ENCODE peak calls at places on chromosomes 11 and 22, in six cellular contexts. X is right cardiac atrium, L is keratinocyte, G is BE2C, Q is lower lobe of right lung, J is heart left ventricle. A is an unnamed sample.

GRCh38 chr22:42134033-42135020 is 3.7 kb upstream of the CYP2D6 start:
- DNase-seq in X (no peak), L (no peak), J (no peak), G (no peak), Q (no peak), A (peak; percentile 17)

GRCh38 chr11:100918551-100919500 is 210.8 kb downstream of the PGR start:
- DNase-seq in L (no peak), J (no peak), G (peak; percentile 18), Q (no peak), X (no peak), A (peak; percentile 23)

GRCh38 chr11:108221401-108221800 is 1.0 kb downstream of the NPAT start:
- DNase-seq in G (no peak), Q (no peak), L (no peak), J (no peak), X (no peak), A (no peak)

GRCh38 chr22:38193580-38193979 is 8.2 kb upstream of the MAFF start:
- DNase-seq in Q (peak; percentile 58), J (no peak), X (peak; percentile 88), L (no peak), G (no peak), A (no peak)

GRCh38 chr11:46659908-46660307 is 40.5 kb downstream of the ARHGAP1 start:
- DNase-seq in X (no peak), Q (no peak), G (no peak), J (no peak), L (no peak), A (no peak)

GRCh38 chr11:133081020-133081419 is 451.3 kb downstream of the OPCML start:
- DNase-seq in Q (no peak), L (no peak), J (no peak), G (no peak), X (no peak), A (no peak)

GRCh38 chr22:27749597-27750225 is 51.8 kb downstream of the MN1 start:
- DNase-seq in J (no peak), X (no peak), G (no peak), Q (peak; percentile 24), L (no peak), A (no peak)

GRCh38 chr11:134730596-134731538 is 318.8 kb upstream of the B3GAT1 start:
- DNase-seq in X (no peak), Q (no peak), J (no peak), G (no peak), L (no peak), A (no peak)

GRCh38 chr11:4551346-4551979 is 6.5 kb downstream of the OR52M1 start:
- DNase-seq in Q (no peak), L (no peak), X (no peak), G (no peak), J (no peak), A (no peak)

GRCh38 chr11:75821202-75821601 is 6.2 kb downstream of the UVRAG start:
- DNase-seq in L (no peak), J (no peak), G (no peak), X (no peak), Q (no peak), A (no peak)

GRCh38 chr11:76888989-76889388 is 28.3 kb downstream of the ACER3 start:
- DNase-seq in L (no peak), G (no peak), Q (no peak), J (no peak), X (no peak), A (no peak)

GRCh38 chr11:109205312-109205711 is 216.7 kb upstream of the C11orf87 start:
- DNase-seq in L (no peak), X (no peak), J (no peak), G (no peak), Q (no peak), A (no peak)

GRCh38 chr11:30125461-30125860 is 105.4 kb upstream of the FSHB start:
- DNase-seq in J (no peak), Q (no peak), X (no peak), G (no peak), L (no peak), A (no peak)

GRCh38 chr11:77130763-77131513 is 2.9 kb downstream of the MYO7A start:
- DNase-seq in J (peak; percentile 64), X (peak; percentile 92), L (no peak), Q (no peak), G (peak; percentile 62), A (no peak)

GRCh38 chr11:45252134-45252856 is 33.8 kb downstream of the SYT13 start:
- DNase-seq in J (peak; percentile 35), X (peak; percentile 85), Q (peak; percentile 56), G (peak; percentile 59), L (no peak), A (peak; percentile 78)

GRCh38 chr22:22935546-22936157 is 48.0 kb downstream of the IGLL5 start:
- DNase-seq in L (no peak), G (no peak), Q (peak; percentile 38), J (no peak), X (no peak), A (peak; percentile 80)

GRCh38 chr11:29200776-29201574 is 815.9 kb downstream of the KCNA4 start:
- DNase-seq in G (no peak), X (no peak), Q (no peak), L (no peak), J (no peak), A (peak; percentile 69)

GRCh38 chr22:39900306-39901227 is at the start of gene GRAP2:
- DNase-seq in J (no peak), L (no peak), Q (no peak), X (no peak), G (no peak), A (peak; percentile 45)

GRCh38 chr11:87462171-87462570 is 424.4 kb downstream of the TMEM135 start:
- DNase-seq in G (no peak), J (no peak), X (no peak), L (no peak), Q (no peak), A (no peak)

GRCh38 chr22:44881246-44881600 is 128.6 kb downstream of the PHF21B start:
- DNase-seq in J (no peak), Q (no peak), X (no peak), L (no peak), G (no peak), A (no peak)

GRCh38 chr11:76169473-76169881 is 36.8 kb downstream of the WNT11 start:
- DNase-seq in J (no peak), X (peak; percentile 40), L (no peak), G (peak; percentile 80), Q (no peak), A (no peak)

DNA sequence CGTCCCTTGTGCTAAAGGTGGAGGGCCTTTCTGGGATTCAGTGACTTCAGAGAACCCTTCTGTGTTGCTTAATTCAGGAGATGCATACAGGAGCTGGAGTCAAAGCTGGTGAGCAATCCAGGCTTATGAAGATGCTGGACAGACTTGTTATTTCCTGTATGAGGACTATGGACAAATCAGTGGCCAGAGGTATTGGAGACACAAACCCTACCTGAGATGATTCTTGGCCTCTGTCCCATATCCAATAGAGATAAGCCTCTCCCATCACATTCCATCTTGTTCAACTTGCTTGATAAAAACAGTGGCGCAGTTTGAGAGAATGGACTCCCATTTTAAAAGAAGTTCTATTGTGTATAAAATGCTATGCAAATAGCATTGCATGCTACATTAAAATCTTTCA is at the start of gene MRGPRX1:
- DNase-seq in L (no peak), G (no peak), Q (no peak), X (no peak), J (no peak), A (no peak)
- H3K4me3 ChIP-seq in L (no peak within 1 kb of the TSS), G (no peak within 1 kb of the TSS), Q (no peak within 1 kb of the TSS), X (no peak within 1 kb of the TSS), J (no peak within 1 kb of the TSS), A (no peak within 1 kb of the TSS)

GRCh38 chr11:59289782-59290181 is 68.9 kb upstream of the OR5AN1 start:
- DNase-seq in L (no peak), G (no peak), X (no peak), J (no peak), Q (no peak), A (no peak)
- H3K4me1 ChIP-seq in L (no peaks in the 10 kb centered on the region), G (no peaks in the 10 kb centered on the region), X (no peaks in the 10 kb centered on the region), J (no peaks in the 10 kb centered on the region), Q (no peaks in the 10 kb centered on the region), A (no peaks in the 10 kb centered on the region)

GRCh38 chr11:119106564-119107537 is at the start of gene C2CD2L:
- DNase-seq in Q (peak; percentile 95), X (peak; percentile 97), J (peak; percentile 91), G (peak; percentile 90), L (peak; percentile 75), A (peak; percentile 95)

GRCh38 chr11:119108857-119109221 is 1.7 kb downstream of the C2CD2L start:
- DNase-seq in J (no peak), Q (no peak), X (no peak), L (no peak), G (no peak), A (peak; percentile 24)

GRCh38 chr11:119109843-119110242 is 2.7 kb downstream of the C2CD2L start:
- DNase-seq in X (no peak), L (no peak), J (no peak), Q (no peak), G (no peak), A (no peak)

GRCh38 chr11:119108151-119108856 is 1.2 kb downstream of the C2CD2L start:
- DNase-seq in Q (peak; percentile 69), X (no peak), L (no peak), J (no peak), G (peak; percentile 68), A (peak; percentile 61)

GRCh38 chr11:119107538-119108150 is 500 bp downstream of the C2CD2L start:
- DNase-seq in G (no peak), L (no peak), J (no peak), Q (peak; percentile 52), X (peak; percentile 71), A (peak; percentile 24)
- H3K4me3 ChIP-seq in G (peak overlapping the region; percentile 75), L (peak overlapping the region; percentile 76), J (peak overlapping the region; percentile 99), Q (peak overlapping the region; percentile 99), X (peak overlapping the region; percentile 99), A (peak overlapping the region; percentile 77)

GRCh38 chr11:65716294-65716693 is 4.2 kb downstream of the KAT5 start:
- DNase-seq in J (no peak), Q (no peak), L (no peak), X (no peak), G (no peak), A (no peak)

GRCh38 chr11:65718964-65719492 is 1.6 kb downstream of the RNASEH2C start:
- DNase-seq in G (no peak), Q (no peak), X (peak; percentile 67), J (no peak), L (no peak), A (no peak)

GRCh38 chr11:65717906-65718305 is 2.7 kb downstream of the RNASEH2C start:
- DNase-seq in J (no peak), L (no peak), Q (no peak), X (no peak), G (no peak), A (no peak)

GRCh38 chr11:65718531-65718930 is 2.1 kb downstream of the RNASEH2C start:
- DNase-seq in Q (no peak), X (no peak), J (no peak), L (no peak), G (no peak), A (no peak)

GRCh38 chr11:65716774-65717405 is 3.7 kb downstream of the RNASEH2C start:
- DNase-seq in Q (no peak), X (no peak), G (no peak), J (no peak), L (no peak), A (no peak)
- H3K4me1 ChIP-seq in Q (peaks cover 32% of the 10 kb centered on the region), X (peaks cover 6% of the 10 kb centered on the region), G (peaks cover 8% of the 10 kb centered on the region), J (peaks cover 43% of the 10 kb centered on the region), L (peaks cover 16% of the 10 kb centered on the region), A (peaks cover 23% of the 10 kb centered on the region)

GRCh38 chr11:65185166-65185565 is 3.4 kb downstream of the CAPN1 start:
- DNase-seq in L (no peak), J (no peak), Q (no peak), G (no peak), X (no peak), A (no peak)
- H3K4me3 ChIP-seq in L (no peak overlapping the region), J (no peak overlapping the region), Q (no peak overlapping the region), G (no peak overlapping the region), X (no peak overlapping the region), A (no peak overlapping the region)